ENCODE peak calls at places on chromosomes 5 and 9, in eight cellular contexts. K is CD4-positive, alpha-beta T cell; S is HFF-Myc; J is A549; I is foreskin keratinocyte; D is fibroblast of lung; L is upper lobe of right lung; P is astrocyte of the spinal cord. U is an unnamed sample.

GRCh38 chr5:41410737-41411136 is 99.7 kb downstream of the PLCXD3 start:
- DNase-seq in J (no peak), I (no peak), K (no peak), D (no peak), P (no peak), L (no peak), S (no peak), U (no peak)

GRCh38 chr5:178363501-178364325 is 131.1 kb upstream of the PHYKPL start:
- DNase-seq in L (no peak), K (no peak), D (no peak), S (no peak), P (no peak), I (no peak), J (no peak), U (no peak)

GRCh38 chr5:154403234-154403633 is 42.6 kb upstream of the SAP30L start:
- DNase-seq in P (no peak), J (no peak), K (no peak), I (no peak), D (peak), S (no peak), L (no peak), U (no peak)

GRCh38 chr5:108321341-108321740 is 60.6 kb downstream of the FBXL17 start:
- DNase-seq in J (no peak), S (no peak), I (no peak), L (no peak), D (no peak), K (no peak), P (no peak), U (peak)

GRCh38 chr9:1673300-1673699 is 341.8 kb upstream of the SMARCA2 start:
- DNase-seq in J (no peak), I (no peak), P (no peak), L (no peak), S (no peak), K (no peak), D (no peak), U (no peak)

GRCh38 chr9:88535226-88535931 is 401 bp downstream of the NXNL2 start:
- DNase-seq in L (peak), D (peak), S (no peak), I (no peak), P (no peak), J (no peak), K (no peak), U (no peak)

GRCh38 chr9:102428305-102428704 is 566.8 kb upstream of the CYLC2 start:
- DNase-seq in S (no peak), K (no peak), I (no peak), J (no peak), L (no peak), D (no peak), P (no peak), U (no peak)

GRCh38 chr9:93205045-93205768 is 21.3 kb downstream of the WNK2 start:
- DNase-seq in P (no peak), L (peak), K (no peak), D (peak), J (no peak), I (no peak), S (no peak), U (no peak)

GRCh38 chr9:115289757-115290208 is 171.8 kb upstream of the TNC start:
- DNase-seq in P (peak), J (no peak), I (no peak), S (peak), K (no peak), D (peak), L (no peak), U (peak)

GRCh38 chr9:137114220-137114612 is 317 bp downstream of the DPP7 start:
- DNase-seq in D (no peak), J (no peak), L (no peak), K (no peak), S (no peak), I (no peak), P (no peak), U (no peak)

GRCh38 chr5:91595436-91595835 is 212.3 kb upstream of the ARRDC3 start:
- DNase-seq in L (no peak), D (no peak), P (no peak), J (no peak), S (no peak), K (no peak), I (no peak), U (no peak)

GRCh38 chr9:127777368-127777960 is 1.0 kb downstream of the SH2D3C start:
- DNase-seq in I (no peak), P (no peak), L (no peak), S (no peak), J (no peak), K (no peak), D (no peak), U (no peak)

GRCh38 chr5:2148312-2149195 is 265.8 kb upstream of the IRX4 start:
- DNase-seq in I (no peak), D (no peak), L (no peak), K (no peak), J (no peak), P (no peak), S (no peak), U (no peak)

GRCh38 chr5:121967187-121967586 is 5.4 kb downstream of the SRFBP1 start:
- DNase-seq in K (no peak), L (no peak), P (peak), I (no peak), J (no peak), S (no peak), D (peak), U (peak)

GRCh38 chr5:80192507-80193241 is 63.2 kb downstream of the SERINC5 start:
- DNase-seq in J (no peak), I (no peak), P (no peak), L (no peak), K (no peak), S (no peak), D (peak), U (no peak)

GRCh38 chr9:15834541-15834940 is 281.7 kb downstream of the CCDC171 start:
- DNase-seq in I (no peak), P (no peak), J (no peak), S (peak), D (peak), K (no peak), L (no peak), U (peak)

GRCh38 chr9:129310666-129311350 is 132.7 kb upstream of the IER5L start:
- DNase-seq in D (peak), I (no peak), S (no peak), L (peak), J (no peak), K (no peak), P (no peak), U (no peak)

GRCh38 chr5:56460681-56461191 is 227.6 kb upstream of the ANKRD55 start:
- DNase-seq in S (no peak), D (peak), L (no peak), I (no peak), P (no peak), K (no peak), J (no peak), U (no peak)

GRCh38 chr5:15683332-15683731 is 183.4 kb downstream of the FBXL7 start:
- DNase-seq in I (no peak), J (no peak), L (no peak), P (no peak), K (no peak), S (no peak), D (no peak), U (peak)

DNA sequence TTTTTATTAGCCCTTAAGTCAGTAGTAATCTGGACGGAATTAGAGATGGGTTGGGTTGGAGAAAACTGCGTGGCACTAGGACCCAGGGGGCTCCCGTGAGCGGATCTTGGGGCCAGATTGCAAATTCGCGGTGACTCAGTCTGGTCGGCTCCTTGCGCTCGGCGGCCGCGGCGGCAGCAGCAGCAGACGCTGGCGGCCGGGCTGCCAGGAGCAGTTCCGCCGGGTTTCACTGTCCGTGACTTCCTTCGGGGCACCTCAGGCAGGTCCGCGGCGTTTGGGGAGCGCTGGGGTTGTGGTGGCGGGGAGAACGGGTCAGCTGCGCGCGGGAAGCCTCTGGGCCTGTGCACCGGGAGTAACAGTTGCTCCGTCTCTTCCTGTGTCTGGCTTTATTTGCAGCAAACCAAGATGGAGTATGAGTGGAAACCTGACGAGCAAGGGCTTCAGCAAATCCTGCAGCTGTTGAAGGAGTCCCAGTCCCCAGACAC is 31.6 kb downstream of the TNPO1 start:
- DNase-seq in I (peak), S (peak), P (peak), J (peak), D (peak), K (peak), L (peak), U (peak)
- TF ChIP-seq CTCF in I (no peak), S (no peak), P (no peak), J (no peak), D (no peak), K (no peak), L (peak), U (no peak)

GRCh38 chr9:94624621-94625020 is 14.7 kb downstream of the FBP1 start:
- DNase-seq in P (no peak), L (no peak), D (no peak), J (no peak), K (no peak), I (no peak), S (no peak), U (no peak)

GRCh38 chr9:94627287-94627686 is 12.0 kb downstream of the FBP1 start:
- DNase-seq in D (no peak), J (no peak), S (no peak), I (no peak), K (no peak), P (no peak), L (no peak), U (no peak)

GRCh38 chr9:94625835-94626234 is 13.5 kb downstream of the FBP1 start:
- DNase-seq in P (no peak), D (no peak), I (no peak), L (no peak), K (no peak), S (no peak), J (no peak), U (no peak)

GRCh38 chr9:94622087-94622486 is 17.2 kb downstream of the FBP1 start:
- DNase-seq in D (no peak), L (no peak), I (no peak), K (no peak), J (no peak), S (no peak), P (no peak), U (no peak)

DNA sequence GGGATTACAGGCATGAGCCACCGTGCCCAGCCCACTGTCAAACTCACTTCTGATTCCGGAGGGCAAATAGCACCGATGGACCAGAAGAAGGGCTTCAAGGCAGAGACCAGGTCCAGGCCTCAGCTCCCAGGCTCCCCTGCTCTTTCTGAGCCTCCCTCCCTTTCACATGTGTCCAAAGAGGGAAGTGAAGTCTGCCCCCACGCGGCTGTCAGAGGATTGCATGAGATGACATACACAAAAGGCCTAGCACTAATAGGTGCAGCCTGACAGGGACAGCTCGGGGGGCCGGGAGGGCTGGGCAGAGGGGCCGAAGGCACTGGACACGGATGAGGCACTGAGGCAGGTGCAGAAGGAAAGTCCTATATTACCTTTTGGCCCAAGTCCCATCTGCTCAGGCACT is 16.1 kb downstream of the FBP1 start:
- DNase-seq in S (no peak), K (no peak), L (peak), D (peak), P (no peak), I (no peak), J (peak), U (peak)
- TF ChIP-seq CTCF in S (peak), K (no peak), L (peak), D (peak), P (peak), I (peak), J (peak), U (no peak)

GRCh38 chr5:6525910-6526309 is 77.3 kb downstream of the UBE2QL1 start:
- DNase-seq in J (peak), L (no peak), S (no peak), D (no peak), K (no peak), I (no peak), P (no peak), U (peak)
- TF ChIP-seq CTCF in J (peak), L (no peak), S (peak), D (no peak), K (no peak), I (peak), P (no peak), U (no peak)

GRCh38 chr5:150479416-150479815 is 28.5 kb upstream of the NDST1 start:
- DNase-seq in P (no peak), S (no peak), L (no peak), K (no peak), I (no peak), D (no peak), J (no peak), U (no peak)

GRCh38 chr5:150469718-150470470 is 20.4 kb upstream of the RPS14 start:
- DNase-seq in I (peak), K (no peak), L (no peak), J (peak), D (peak), S (peak), P (peak), U (peak)

GRCh38 chr5:150468206-150468605 is 18.7 kb upstream of the RPS14 start:
- DNase-seq in L (no peak), J (no peak), I (no peak), P (no peak), S (no peak), D (no peak), K (no peak), U (no peak)

GRCh38 chr5:150473673-150474358 is 24.3 kb upstream of the RPS14 start:
- DNase-seq in P (peak), I (peak), J (no peak), D (peak), L (peak), K (no peak), S (no peak), U (peak)
- TF ChIP-seq CTCF in P (no peak), I (no peak), J (no peak), D (no peak), L (no peak), K (no peak), S (no peak), U (no peak)

GRCh38 chr9:38362912-38363588 is 29.5 kb upstream of the ALDH1B1 start:
- DNase-seq in P (peak), J (peak), L (no peak), S (peak), I (no peak), D (peak), K (no peak), U (peak)
- TF ChIP-seq CTCF in P (peak), J (peak), L (peak), S (peak), I (peak), D (peak), K (no peak), U (peak)

GRCh38 chr9:134661791-134662142 is 20.2 kb downstream of the COL5A1 start:
- DNase-seq in S (peak), J (no peak), L (peak), I (peak), K (no peak), P (no peak), D (peak), U (peak)

GRCh38 chr9:134662143-134662876 is 20.7 kb downstream of the COL5A1 start:
- DNase-seq in L (peak), D (peak), K (no peak), P (peak), J (no peak), I (peak), S (peak), U (peak)

GRCh38 chr9:134664446-134664845 is 22.8 kb downstream of the COL5A1 start:
- DNase-seq in L (no peak), P (no peak), J (no peak), K (no peak), S (no peak), I (no peak), D (no peak), U (no peak)

GRCh38 chr9:134663084-134663483 is 21.5 kb downstream of the COL5A1 start:
- DNase-seq in K (no peak), I (no peak), L (peak), P (no peak), D (no peak), J (no peak), S (no peak), U (no peak)

DNA sequence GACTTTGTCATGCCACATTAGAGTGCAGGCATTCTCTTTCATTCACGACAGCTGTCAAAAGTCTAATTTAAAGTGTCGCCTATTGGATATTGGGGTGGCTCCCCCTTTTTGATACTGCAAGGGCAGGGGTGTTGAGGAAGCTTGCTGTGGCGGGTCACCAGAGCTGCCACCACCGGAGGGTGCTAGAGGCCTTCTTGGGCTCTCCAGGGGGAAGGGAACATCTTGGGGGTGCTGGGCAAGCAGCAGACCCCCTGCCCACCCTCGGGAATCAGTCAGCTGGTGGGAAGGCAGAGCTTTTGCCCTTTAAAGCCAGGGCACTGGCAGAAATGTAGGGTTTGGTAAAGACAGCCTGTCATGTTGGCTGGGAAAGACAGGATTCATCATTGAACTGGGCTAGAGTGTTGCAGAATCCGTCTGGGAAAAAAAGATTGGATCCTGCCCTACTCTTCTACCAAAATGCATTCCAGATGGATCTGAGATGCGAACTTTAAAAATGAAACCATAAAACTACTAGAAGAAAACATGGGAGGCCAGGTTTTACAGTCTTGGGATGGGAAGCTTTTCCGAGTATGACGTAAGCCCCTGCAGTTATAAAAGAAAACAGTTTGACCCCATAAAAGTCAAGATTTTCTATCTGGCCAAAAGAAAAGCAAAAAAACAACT is 22.3 kb downstream of the COL5A1 start:
- DNase-seq in J (no peak), L (peak), P (no peak), S (no peak), D (no peak), I (no peak), K (no peak), U (no peak)
- TF ChIP-seq CTCF in J (peak), L (no peak), P (peak), S (peak), D (peak), I (peak), K (no peak), U (no peak)

GRCh38 chr9:18626046-18626698 is 152.2 kb downstream of the ADAMTSL1 start:
- DNase-seq in D (no peak), L (no peak), K (no peak), S (no peak), P (no peak), I (no peak), J (no peak), U (peak)
- TF ChIP-seq CTCF in D (no peak), L (no peak), K (no peak), S (no peak), P (no peak), I (peak), J (no peak), U (no peak)

DNA sequence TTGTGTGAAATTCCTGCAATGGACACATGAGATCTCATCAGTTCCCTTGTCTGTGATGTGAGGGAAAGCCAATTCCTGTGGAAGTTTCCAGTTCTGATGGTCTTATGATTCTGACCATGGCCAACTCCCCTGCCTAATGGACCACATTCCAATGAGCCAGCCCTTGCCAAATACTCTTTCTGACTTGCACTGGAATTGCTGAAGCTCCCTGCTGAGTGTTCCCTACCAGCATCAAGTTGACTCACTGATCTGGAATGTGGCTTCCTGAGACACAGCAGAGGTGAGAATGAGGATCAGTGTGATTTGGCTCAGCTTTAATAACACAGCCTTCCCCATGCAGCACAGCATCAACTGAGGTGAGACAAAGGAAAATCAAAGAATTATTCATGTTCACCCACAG is 427.8 kb downstream of the KDM4C start:
- DNase-seq in K (no peak), P (peak), I (peak), L (no peak), J (peak), D (peak), S (peak), U (peak)
- TF ChIP-seq CTCF in K (no peak), P (no peak), I (no peak), L (no peak), J (no peak), D (no peak), S (no peak), U (no peak)

DNA sequence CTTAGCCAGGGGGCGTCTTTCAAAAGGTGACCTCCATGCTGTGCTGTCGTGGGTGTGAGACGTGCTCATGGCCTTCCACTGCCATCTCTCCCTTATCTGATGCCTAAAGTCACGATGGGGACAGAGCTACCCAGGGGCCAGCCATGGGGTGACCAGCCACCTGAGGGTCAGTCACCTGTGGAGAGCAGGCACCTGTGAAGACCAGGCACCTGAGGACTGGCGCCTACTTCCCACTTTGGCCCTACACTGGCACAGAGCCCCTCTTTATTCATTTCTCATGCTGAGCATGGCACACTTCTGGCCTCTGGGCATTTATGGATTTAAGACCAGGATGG is 6.4 kb upstream of the EXOC3 start:
- DNase-seq in L (no peak), J (no peak), K (no peak), S (no peak), P (no peak), D (no peak), I (no peak), U (no peak)
- TF ChIP-seq CTCF in L (peak), J (peak), K (no peak), S (no peak), P (no peak), D (no peak), I (no peak), U (no peak)

DNA sequence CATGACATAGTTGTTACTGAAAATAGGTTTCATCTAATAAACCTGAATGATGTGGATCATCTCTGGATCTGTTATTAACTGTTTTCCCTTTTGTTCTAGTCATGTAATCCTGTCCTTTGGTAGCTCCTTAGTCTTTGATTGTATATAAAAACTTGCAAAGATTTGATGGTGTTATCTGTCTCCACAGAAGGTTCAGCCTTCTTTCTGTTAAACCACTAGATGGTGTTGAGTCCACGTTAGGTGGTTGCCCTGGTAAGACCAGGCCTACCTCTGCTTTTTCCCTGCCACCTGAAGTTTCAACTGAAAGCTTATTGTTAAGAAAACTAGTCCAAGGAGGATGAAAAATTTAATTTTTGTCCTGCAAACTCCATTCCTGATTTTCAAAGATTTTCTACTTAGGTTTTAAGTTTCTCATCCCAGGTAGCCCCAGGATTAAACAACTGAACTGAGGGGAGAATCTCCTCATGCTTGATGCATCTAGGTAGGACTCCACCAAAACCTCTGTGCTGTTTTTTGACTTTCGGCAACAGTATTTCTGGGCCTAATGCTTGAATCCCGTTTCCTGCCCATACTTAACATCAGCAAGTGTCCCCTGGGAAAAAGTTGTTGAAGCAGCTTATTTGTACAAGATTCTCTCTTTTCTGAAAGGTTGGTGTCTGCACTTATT is 68.5 kb downstream of the RICTOR start:
- DNase-seq in L (no peak), P (no peak), S (no peak), J (peak), I (no peak), D (no peak), K (no peak), U (peak)
- TF ChIP-seq CTCF in L (peak), P (peak), S (peak), J (peak), I (peak), D (peak), K (peak), U (peak)

U was measured in MCF 10A.